ENCODE peak calls at places on chromosomes 6 and 20, in seven cellular contexts. N, T, S, P, W, J and Y are unnamed samples. For H3K4me1, the result is how much of the 10 kb centered on the place peaks cover.

GRCh38 chr6:112010328-112010727 is 43.6 kb upstream of the CCN6 start:
- DNase-seq in J (no peak), W (no peak), N (no peak), T (no peak), S (no peak), P (no peak), Y (no peak)

GRCh38 chr20:1810926-1811620 is 84.1 kb upstream of the SIRPA start:
- DNase-seq in S (no peak), P (peak), T (no peak), W (peak), N (peak), J (peak), Y (no peak)

GRCh38 chr6:170004585-170005210 is 253.3 kb downstream of the ERMARD start:
- DNase-seq in S (no peak), J (no peak), T (no peak), N (no peak), P (no peak), W (no peak), Y (no peak)

GRCh38 chr6:85640806-85641205 is 1.9 kb downstream of the SYNCRIP start:
- DNase-seq in P (no peak), J (no peak), S (no peak), N (peak), T (no peak), W (no peak), Y (no peak)

GRCh38 chr6:44059359-44060342 is 67.6 kb downstream of the MRPL14 start:
- DNase-seq in T (no peak), N (peak), W (no peak), S (peak), J (no peak), P (no peak), Y (no peak)

GRCh38 chr6:110490110-110490509 is 13.7 kb upstream of the SLC22A16 start:
- DNase-seq in J (no peak), S (no peak), T (no peak), P (peak), N (no peak), W (no peak), Y (no peak)

GRCh38 chr20:47576516-47577033 is 74.9 kb downstream of the NCOA3 start:
- DNase-seq in T (peak), W (peak), N (peak), P (peak), J (peak), S (peak), Y (peak)

GRCh38 chr6:69383627-69384026 is 413.2 kb downstream of the LMBRD1 start:
- DNase-seq in T (no peak), J (no peak), P (no peak), S (no peak), W (no peak), N (no peak), Y (no peak)

GRCh38 chr20:63941282-63942060 is 14.7 kb downstream of the UCKL1 start:
- DNase-seq in T (peak), W (no peak), S (peak), P (no peak), N (no peak), J (peak), Y (no peak)

GRCh38 chr6:30325150-30325872 is 1.4 kb upstream of the TRIM39 start:
- DNase-seq in T (peak), W (peak), J (no peak), S (peak), N (peak), P (no peak), Y (no peak)

GRCh38 chr20:24501764-24502163 is 32.3 kb downstream of the SYNDIG1 start:
- DNase-seq in W (no peak), S (no peak), T (no peak), N (no peak), J (no peak), P (no peak), Y (no peak)

GRCh38 chr6:21679761-21680265 is 86.3 kb downstream of the SOX4 start:
- DNase-seq in P (no peak), W (no peak), N (no peak), J (no peak), S (no peak), T (no peak), Y (no peak)

GRCh38 chr6:31738048-31738979 is 1.5 kb upstream of the MSH5 start:
- DNase-seq in N (peak), J (peak), W (peak), S (peak), T (peak), P (no peak), Y (peak)

GRCh38 chr6:32189742-32190053 is 304 bp downstream of the PBX2 start:
- DNase-seq in J (no peak), P (no peak), S (no peak), N (no peak), T (peak), W (no peak), Y (no peak)

GRCh38 chr6:70221025-70221714 is 81.7 kb downstream of the COL9A1 start:
- DNase-seq in N (peak), J (no peak), T (no peak), P (no peak), S (no peak), W (no peak), Y (no peak)

GRCh38 chr6:155143610-155144106 is 120.2 kb upstream of the CLDN20 start:
- DNase-seq in P (no peak), J (no peak), N (peak), S (no peak), T (no peak), W (no peak), Y (no peak)

GRCh38 chr20:19929749-19930148 is 87.4 kb upstream of the NAA20 start:
- DNase-seq in S (no peak), T (no peak), W (no peak), J (no peak), N (no peak), P (no peak), Y (no peak)

GRCh38 chr20:57698867-57699275 is 10.9 kb downstream of the PMEPA1 start:
- DNase-seq in S (no peak), N (no peak), T (no peak), W (no peak), J (no peak), P (no peak), Y (no peak)
- H3K4me3 ChIP-seq in S (no peak), N (no peak), T (no peak), W (no peak), J (no peak), P (no peak), Y (no peak)

DNA sequence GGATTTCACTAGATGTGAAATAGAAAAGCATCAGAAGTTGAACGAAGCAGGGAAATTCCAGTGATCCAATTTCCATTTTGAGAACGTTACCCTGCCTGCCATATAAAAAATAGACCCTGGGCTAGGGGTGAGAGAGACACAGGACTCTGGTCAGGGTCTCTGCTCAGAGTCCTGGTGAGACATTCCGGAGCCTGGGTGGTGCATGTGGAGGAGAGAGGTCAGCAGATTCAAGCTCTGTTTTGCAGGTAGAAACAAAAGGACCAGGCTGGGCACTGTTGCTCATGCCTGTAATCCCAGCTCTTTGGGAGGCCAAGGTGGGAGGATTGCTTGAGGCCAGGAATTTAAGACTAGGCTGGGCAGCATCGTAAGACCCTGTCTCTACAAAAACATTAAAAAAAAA is 17.9 kb downstream of the PKIG start:
- DNase-seq in N (no peak), W (no peak), P (no peak), J (no peak), T (no peak), S (no peak), Y (no peak)
- H3K4me1 ChIP-seq in N (half or more), W (under half), P (half or more), J (half or more), T (under half), S (under half), Y (under half)

GRCh38 chr6:164129218-164129617 is 714.7 kb downstream of the QKI start:
- DNase-seq in S (no peak), N (no peak), T (no peak), J (no peak), W (no peak), P (no peak), Y (no peak)
- TF ChIP-seq POLR2A in S (no peak), N (no peak), T (no peak), J (no peak), W (no peak), P (no peak), Y (no peak)

GRCh38 chr6:152697634-152698033 is at the start of gene MYCT1:
- DNase-seq in J (no peak), T (no peak), N (peak), P (no peak), S (no peak), W (no peak), Y (no peak)
- H3K4me3 ChIP-seq in J (peak), T (no peak), N (peak), P (peak), S (no peak), W (no peak), Y (no peak)

GRCh38 chr6:35736293-35736894 is 438 bp upstream of the ARMC12 start:
- DNase-seq in W (peak), P (no peak), N (peak), S (peak), J (peak), T (peak), Y (peak)

GRCh38 chr6:35739645-35740517 is 3.0 kb downstream of the ARMC12 start:
- DNase-seq in S (no peak), T (peak), N (no peak), W (no peak), P (no peak), J (no peak), Y (no peak)

GRCh38 chr6:35737413-35738211 is 780 bp downstream of the ARMC12 start:
- DNase-seq in W (peak), T (no peak), P (no peak), N (peak), J (no peak), S (no peak), Y (no peak)

GRCh38 chr6:35735452-35735851 is 1.4 kb upstream of the ARMC12 start:
- DNase-seq in J (peak), P (no peak), S (peak), N (no peak), T (no peak), W (peak), Y (no peak)

GRCh38 chr6:35736982-35737412 is at the start of gene ARMC12:
- DNase-seq in J (no peak), P (no peak), W (no peak), T (peak), S (no peak), N (no peak), Y (no peak)
- H3K4me1 ChIP-seq in J (under half), P (under half), W (under half), T (under half), S (under half), N (under half), Y (under half)

GRCh38 chr6:63224179-63224578 is 12.9 kb downstream of the FKBP1C start:
- DNase-seq in P (no peak), W (no peak), T (no peak), J (no peak), N (no peak), S (no peak), Y (no peak)
- TF ChIP-seq POLR2A in P (no peak), W (no peak), T (no peak), J (no peak), N (no peak), S (no peak), Y (no peak)

DNA sequence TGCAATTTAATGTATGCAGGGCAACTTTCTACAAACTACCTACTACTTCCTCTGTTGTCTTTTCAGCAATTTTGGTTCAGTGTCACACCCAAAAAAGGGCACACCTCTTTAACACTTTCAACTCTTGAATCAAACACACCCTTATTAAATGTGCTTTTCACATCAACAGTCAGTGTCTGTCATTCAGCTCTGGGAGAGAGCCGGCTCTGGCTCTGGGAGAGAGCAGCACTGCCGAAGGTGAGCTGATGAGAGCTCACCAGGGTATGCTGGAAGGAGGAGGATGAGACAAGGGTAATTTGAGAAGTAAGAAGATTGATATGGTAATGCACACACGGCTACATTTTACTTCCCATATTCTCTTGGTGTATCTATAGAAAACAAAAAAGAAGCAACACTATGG is 134.3 kb downstream of the RTN4IP1 start:
- DNase-seq in P (no peak), W (no peak), S (no peak), N (no peak), J (no peak), T (no peak), Y (no peak)
- H3K4me3 ChIP-seq in P (no peak), W (no peak), S (no peak), N (no peak), J (no peak), T (no peak), Y (no peak)

DNA sequence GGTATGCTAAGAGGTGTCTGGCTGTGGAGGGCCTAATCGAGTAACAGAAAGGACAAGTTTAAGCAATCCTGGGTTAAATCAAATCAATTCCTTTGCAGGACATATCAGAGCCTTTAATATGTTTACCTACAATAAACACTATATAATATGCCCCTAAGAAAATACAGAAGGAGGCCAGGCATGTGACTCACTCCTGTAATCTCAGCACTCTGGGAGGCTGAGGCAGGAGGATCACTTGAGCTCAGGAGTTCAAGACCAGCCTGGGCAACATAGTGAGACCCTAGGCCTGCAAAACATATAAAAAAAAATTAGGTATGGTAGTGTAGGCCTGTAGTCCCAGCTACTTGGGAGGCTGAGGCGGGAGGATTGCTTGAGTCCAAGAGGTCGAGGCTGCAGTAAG is 13.8 kb upstream of the FANCE start:
- DNase-seq in N (no peak), J (no peak), W (no peak), T (no peak), S (no peak), P (no peak), Y (no peak)
- H3K4me1 ChIP-seq in N (under half), J (under half), W (under half), T (under half), S (under half), P (under half), Y (under half)

GRCh38 chr6:28587011-28587745 is 61.5 kb downstream of the GPX5 start:
- DNase-seq in P (no peak), S (peak), T (peak), W (peak), N (no peak), J (peak), Y (peak)
- TF ChIP-seq POLR2A in P (no peak), S (no peak), T (peak), W (no peak), N (no peak), J (no peak), Y (no peak)